ENCODE peak calls at places on chromosome 9, in nine cellular contexts. E is left cardiac atrium; L is EH; Y is stimulated activated CD4-positive, alpha-beta T cell treated with anti-CD3 and anti-CD28 coated beads, Interleukin-15, amount 100 ng/mL, for 48 hours; C is posterior vena cava; U is cardiac septum; M is activated CD4-positive, alpha-beta T cell treated with anti-CD3 and anti-CD28 coated beads for 4 hours; T is naive thymus-derived CD8-positive, alpha-beta T cell; P is CD4-positive, CD25-positive, alpha-beta regulatory T cell. A is an unnamed sample.

GRCh38 chr9:118230319-118230718 is 526.1 kb downstream of the TLR4 start:
- DNase-seq in E (no peak), L (no peak), Y (no peak), C (no peak), U (no peak), M (no peak), T (no peak), P (no peak), A (no peak)

GRCh38 chr9:92970467-92970923 is 23.2 kb downstream of the FGD3 start:
- DNase-seq in E (no peak), L (peak), Y (no peak), C (no peak), U (no peak), M (no peak), T (no peak), P (no peak), A (peak)

GRCh38 chr9:123597926-123598556 is 242.0 kb downstream of the CRB2 start:
- DNase-seq in E (no peak), L (no peak), Y (no peak), C (no peak), U (no peak), M (no peak), T (no peak), P (no peak), A (no peak)

GRCh38 chr9:114552716-114553115 is 34.9 kb upstream of the ATP6V1G1 start:
- DNase-seq in E (no peak), L (peak), Y (no peak), C (no peak), U (no peak), M (no peak), T (no peak), P (no peak), A (peak)

GRCh38 chr9:129617167-129617566 is 3.7 kb downstream of the C9orf50 start:
- DNase-seq in E (no peak), L (peak), Y (no peak), C (no peak), U (no peak), M (no peak), T (no peak), P (no peak), A (peak)

GRCh38 chr9:112043423-112043822 is 131.7 kb downstream of the SUSD1 start:
- DNase-seq in E (no peak), L (peak), Y (no peak), C (no peak), U (no peak), M (no peak), T (no peak), P (no peak), A (peak)

GRCh38 chr9:131237311-131237710 is 39.0 kb downstream of the FAM78A start:
- DNase-seq in E (no peak), L (no peak), Y (no peak), C (peak), U (peak), M (no peak), T (no peak), P (no peak), A (no peak)

GRCh38 chr9:35604578-35605335 is at the start of gene TESK1:
- DNase-seq in E (peak), L (peak), Y (peak), C (peak), U (peak), M (peak), T (peak), P (peak), A (peak)

A was measured in EL.